ENCODE peak calls at places on chromosome 10, in eight cellular contexts. N, D, G, W, Y, J, S and C are unnamed samples.

GRCh38 chr10:103849880-103850571 is 5.3 kb downstream of the SH3PXD2A start:
- DNase-seq in N (peak; percentile 94), J (peak; percentile 93), W (no peak), G (peak; percentile 35), Y (no peak), D (no peak), S (no peak), C (no peak)

GRCh38 chr10:97821308-97822038 is 28.2 kb upstream of the GOLGA7B start:
- DNase-seq in D (no peak), N (no peak), J (no peak), S (no peak), W (peak; percentile 59), G (no peak), Y (peak; percentile 46), C (no peak)

GRCh38 chr10:116274141-116274861 is 1.3 kb upstream of the GFRA1 start:
- DNase-seq in D (no peak), N (peak; percentile 33), W (peak; percentile 65), S (peak; percentile 41), Y (peak; percentile 57), J (no peak), G (no peak), C (no peak)

GRCh38 chr10:114448897-114449296 is 44.6 kb upstream of the AFAP1L2 start:
- DNase-seq in N (no peak), Y (no peak), G (no peak), D (no peak), J (no peak), W (no peak), S (no peak), C (no peak)

GRCh38 chr10:35898722-35899485 is 256.8 kb upstream of the FZD8 start:
- DNase-seq in D (no peak), Y (no peak), J (no peak), S (no peak), W (no peak), N (no peak), G (no peak), C (no peak)

GRCh38 chr10:91043173-91043910 is 122.5 kb upstream of the ANKRD1 start:
- DNase-seq in S (no peak), D (peak; percentile 3), J (peak; percentile 16), Y (no peak), N (peak; percentile 45), G (no peak), W (peak; percentile 53), C (no peak)

GRCh38 chr10:119667562-119668328 is 16.6 kb downstream of the BAG3 start:
- DNase-seq in N (peak; percentile 95), D (no peak), S (peak; percentile 32), J (peak; percentile 98), W (peak; percentile 55), Y (no peak), G (no peak), C (no peak)

GRCh38 chr10:17406036-17406834 is 48.2 kb downstream of the ST8SIA6 start:
- DNase-seq in W (peak; percentile 31), S (no peak), D (no peak), N (no peak), J (no peak), G (peak; percentile 38), Y (no peak), C (no peak)

GRCh38 chr10:103241262-103242011 is 4.2 kb upstream of the RPEL1 start:
- DNase-seq in N (peak; percentile 25), G (peak; percentile 94), J (peak; percentile 50), S (no peak), Y (peak; percentile 55), D (no peak), W (peak; percentile 23), C (no peak)

GRCh38 chr10:52027055-52027454 is 287.0 kb upstream of the DKK1 start:
- DNase-seq in N (peak; percentile 98), S (no peak), Y (no peak), G (no peak), D (no peak), J (peak; percentile 82), W (no peak), C (no peak)

GRCh38 chr10:122939819-122940543 is 14.0 kb downstream of the C10orf88 start:
- DNase-seq in Y (no peak), N (peak; percentile 89), G (no peak), W (no peak), J (peak; percentile 91), S (no peak), D (no peak), C (no peak)

DNA sequence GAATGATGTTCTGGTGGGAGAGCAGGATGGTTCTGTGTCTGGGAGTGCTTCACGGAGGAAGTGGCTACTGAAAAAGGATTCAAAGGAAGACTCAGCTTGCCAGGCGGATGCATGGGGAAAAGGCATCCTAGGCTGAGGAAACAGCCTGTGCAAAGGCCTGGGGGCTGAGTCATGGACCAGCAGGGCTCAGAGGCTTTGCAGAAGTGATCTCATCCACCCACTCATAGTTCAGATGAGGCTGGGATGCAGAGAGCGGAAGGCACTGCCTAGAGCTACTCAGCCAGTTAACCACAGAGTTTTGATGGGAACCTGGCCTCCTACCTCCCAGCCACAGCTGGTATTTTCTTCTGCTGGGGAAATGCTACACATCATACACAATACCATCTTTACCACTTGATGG is 15.8 kb upstream of the ADAMTS14 start:
- DNase-seq in N (peak; percentile 97), W (no peak), G (no peak), Y (no peak), J (peak; percentile 98), S (no peak), D (peak; percentile 56), C (no peak)
- H3K9ac ChIP-seq in N (peak overlapping the region; percentile 23), W (no peak overlapping the region), G (no peak overlapping the region), Y (no peak overlapping the region), J (no peak overlapping the region), S (no peak overlapping the region), D (no peak overlapping the region), C (no peak overlapping the region)

GRCh38 chr10:110618206-110618605 is 25.9 kb upstream of the RBM20 start:
- DNase-seq in G (no peak), J (no peak), Y (no peak), W (no peak), D (no peak), N (no peak), S (no peak), C (no peak)
- H3K9ac ChIP-seq in G (no peak overlapping the region), J (no peak overlapping the region), Y (no peak overlapping the region), W (no peak overlapping the region), D (no peak overlapping the region), N (no peak overlapping the region), S (no peak overlapping the region), C (no peak overlapping the region)

GRCh38 chr10:34121125-34121973 is 693.7 kb downstream of the PARD3 start:
- DNase-seq in N (no peak), D (no peak), Y (no peak), G (no peak), J (no peak), S (no peak), W (no peak), C (no peak)
- H3K9ac ChIP-seq in N (no peak overlapping the region), D (no peak overlapping the region), Y (no peak overlapping the region), G (no peak overlapping the region), J (no peak overlapping the region), S (no peak overlapping the region), W (no peak overlapping the region), C (no peak overlapping the region)

GRCh38 chr10:6936931-6937330 is 356.9 kb upstream of the PRKCQ start:
- DNase-seq in J (no peak), D (no peak), W (no peak), S (no peak), G (no peak), Y (no peak), N (no peak), C (no peak)
- H3K9ac ChIP-seq in J (no peak overlapping the region), D (no peak overlapping the region), W (no peak overlapping the region), S (no peak overlapping the region), G (no peak overlapping the region), Y (no peak overlapping the region), N (no peak overlapping the region), C (no peak overlapping the region)

DNA sequence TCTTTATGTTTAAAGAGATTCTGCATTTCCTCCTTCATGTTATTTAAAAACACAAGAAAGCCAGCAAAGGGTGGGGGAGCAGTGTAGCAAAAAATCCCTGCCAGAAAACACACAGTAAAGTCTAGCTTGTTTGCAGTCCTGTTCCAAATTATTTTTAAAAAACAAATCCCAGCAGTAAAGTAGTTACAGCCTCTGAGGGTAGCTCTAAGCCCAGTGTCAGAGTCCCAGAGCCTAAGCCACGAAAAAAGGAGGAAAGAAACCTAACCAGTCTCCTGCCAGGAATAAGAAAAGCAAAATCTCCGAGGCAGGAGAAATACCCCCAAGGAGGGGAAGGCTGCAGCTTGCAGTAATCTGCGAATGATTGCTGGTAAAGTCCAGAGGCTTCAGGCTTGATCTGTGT is 219.7 kb upstream of the CELF2 start:
- DNase-seq in D (no peak), G (no peak), W (no peak), S (peak; percentile 5), Y (no peak), J (no peak), N (peak; percentile 45), C (no peak)
- H3K9ac ChIP-seq in D (no peak overlapping the region), G (peak overlapping the region; percentile 8), W (no peak overlapping the region), S (no peak overlapping the region), Y (no peak overlapping the region), J (peak overlapping the region; percentile 72), N (no peak overlapping the region), C (no peak overlapping the region)

DNA sequence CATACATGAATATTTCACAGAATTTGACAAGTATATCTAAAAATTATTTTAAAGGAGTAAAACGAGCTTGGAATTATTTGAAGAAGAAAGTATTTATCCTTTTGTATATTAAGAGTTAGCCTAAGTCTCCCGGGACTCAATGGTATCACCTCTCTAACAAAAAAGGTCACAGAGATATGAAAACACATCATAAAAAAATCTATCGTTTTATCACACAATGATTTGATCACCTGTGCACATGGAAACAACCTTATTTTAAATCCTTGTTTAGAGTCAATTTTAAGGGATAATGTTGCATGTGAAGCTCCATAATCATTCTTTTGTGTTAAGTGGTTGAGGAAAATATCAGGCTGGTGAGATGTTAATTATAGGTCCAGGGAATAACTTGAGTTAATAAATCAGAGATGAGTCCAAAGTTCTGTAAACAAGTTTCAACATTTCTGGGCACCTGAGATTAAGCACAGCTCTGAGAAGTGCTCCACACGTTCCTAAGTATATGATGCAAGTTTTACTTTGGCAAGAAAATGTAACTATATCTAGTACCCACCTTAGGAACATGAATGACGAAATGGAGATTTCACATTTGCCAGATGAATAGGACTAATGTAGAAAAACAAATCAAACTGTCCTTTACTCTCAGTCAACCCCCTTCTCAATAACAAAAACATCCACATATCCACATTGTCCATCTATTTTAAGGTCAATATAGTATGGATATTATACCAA is 148.5 kb upstream of the AKR1E2 start:
- DNase-seq in S (no peak), J (peak; percentile 32), N (peak; percentile 94), D (no peak), G (no peak), Y (no peak), W (no peak), C (no peak)
- H3K9ac ChIP-seq in S (no peak overlapping the region), J (no peak overlapping the region), N (no peak overlapping the region), D (no peak overlapping the region), G (no peak overlapping the region), Y (no peak overlapping the region), W (no peak overlapping the region), C (no peak overlapping the region)

GRCh38 chr10:93075369-93076221 is 1.9 kb downstream of the CYP26A1 start:
- DNase-seq in N (no peak), D (no peak), J (no peak), G (no peak), W (peak; percentile 48), Y (no peak), S (no peak), C (no peak)
- H3K9ac ChIP-seq in N (no peak overlapping the region), D (no peak overlapping the region), J (no peak overlapping the region), G (no peak overlapping the region), W (no peak overlapping the region), Y (no peak overlapping the region), S (no peak overlapping the region), C (no peak overlapping the region)